ENCODE peak calls at places on chromosomes 13 and 19, in four cellular contexts. One of them, this sample, is unnamed.

GRCh38 chr19:56810260-56810659 is 30.3 kb downstream of the PEG3 start:
- DNase-seq in A549: no peak
- DNase-seq in suprapubic skin: no peak
- DNase-seq in CD8-positive, alpha-beta T cell: no peak
- DNase-seq in this sample: no peak

GRCh38 chr13:25943081-25943480 is 108.7 kb downstream of the SHISA2 start:
- DNase-seq in CD8-positive, alpha-beta T cell: no peak
- DNase-seq in suprapubic skin: no peak
- DNase-seq in A549: no peak
- DNase-seq in this sample: no peak

GRCh38 chr13:95201814-95202521 is 99.3 kb downstream of the ABCC4 start:
- DNase-seq in suprapubic skin: no peak
- DNase-seq in CD8-positive, alpha-beta T cell: no peak
- DNase-seq in A549: no peak
- DNase-seq in this sample: no peak

GRCh38 chr19:28644261-28644660 is 568.7 kb downstream of the UQCRFS1 start:
- DNase-seq in suprapubic skin: no peak
- DNase-seq in CD8-positive, alpha-beta T cell: no peak
- DNase-seq in A549: no peak
- DNase-seq in this sample: no peak

GRCh38 chr13:29946093-29946492 is 95.7 kb upstream of the UBL3 start:
- DNase-seq in suprapubic skin: no peak
- DNase-seq in CD8-positive, alpha-beta T cell: no peak
- DNase-seq in A549: no peak
- DNase-seq in this sample: no peak

GRCh38 chr13:75170321-75170720 is 311.6 kb downstream of the TBC1D4 start:
- DNase-seq in A549: no peak
- DNase-seq in CD8-positive, alpha-beta T cell: no peak
- DNase-seq in suprapubic skin: no peak
- DNase-seq in this sample: no peak

GRCh38 chr13:96946709-96947311 is 47.5 kb downstream of the OXGR1 start:
- DNase-seq in A549: no peak
- DNase-seq in CD8-positive, alpha-beta T cell: no peak
- DNase-seq in suprapubic skin: no peak
- DNase-seq in this sample: no peak

GRCh38 chr19:16373989-16374388 is 49.4 kb downstream of the KLF2 start:
- DNase-seq in A549: no peak
- DNase-seq in CD8-positive, alpha-beta T cell: no peak
- DNase-seq in suprapubic skin: no peak
- DNase-seq in this sample: no peak

GRCh38 chr19:16118489-16119033 is 6.9 kb downstream of the RAB8A start:
- DNase-seq in CD8-positive, alpha-beta T cell: no peak
- DNase-seq in suprapubic skin: no peak
- DNase-seq in A549: no peak
- DNase-seq in this sample: no peak

GRCh38 chr19:17948967-17949930 is 16.4 kb downstream of the CCDC124 start:
- DNase-seq in A549: no peak
- DNase-seq in suprapubic skin: no peak
- DNase-seq in CD8-positive, alpha-beta T cell: no peak
- DNase-seq in this sample: no peak

GRCh38 chr19:17947815-17948473 is 15.1 kb downstream of the CCDC124 start:
- DNase-seq in A549: peak
- DNase-seq in suprapubic skin: peak
- DNase-seq in CD8-positive, alpha-beta T cell: peak
- DNase-seq in this sample: peak

GRCh38 chr19:17946965-17947784 is 14.4 kb downstream of the CCDC124 start:
- DNase-seq in CD8-positive, alpha-beta T cell: no peak
- DNase-seq in suprapubic skin: no peak
- DNase-seq in A549: no peak
- DNase-seq in this sample: no peak

GRCh38 chr19:17949956-17950309 is 17.0 kb upstream of the KCNN1 start:
- DNase-seq in A549: no peak
- DNase-seq in CD8-positive, alpha-beta T cell: no peak
- DNase-seq in suprapubic skin: no peak
- DNase-seq in this sample: no peak

DNA sequence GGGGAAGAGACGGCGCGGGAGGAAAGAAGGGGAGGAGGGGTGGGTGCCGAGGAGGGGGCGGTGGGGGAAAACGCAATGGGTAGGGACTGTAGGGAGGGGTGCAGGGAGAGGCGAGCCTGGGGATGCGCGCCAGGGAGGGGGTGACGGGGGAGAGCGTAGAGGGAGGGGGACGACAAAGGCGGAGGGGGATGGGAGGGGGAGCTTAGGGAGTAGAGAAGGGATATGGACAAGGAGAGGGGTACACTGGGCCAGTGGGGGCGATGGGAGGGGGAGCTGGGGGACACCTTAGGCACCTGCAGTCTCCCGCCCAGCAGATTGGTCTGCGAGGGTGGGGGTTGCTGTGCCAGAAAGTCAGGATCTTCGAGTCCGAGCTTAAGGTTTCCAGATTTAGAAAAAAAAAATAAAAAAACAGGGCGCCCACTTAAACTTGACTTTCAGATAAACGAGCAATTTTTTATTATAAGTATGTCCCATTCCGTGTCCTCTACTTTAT is 15.7 kb downstream of the CCDC124 start:
- DNase-seq in suprapubic skin: no peak
- DNase-seq in CD8-positive, alpha-beta T cell: no peak
- DNase-seq in A549: no peak
- DNase-seq in this sample: no peak
- H3K4me3 ChIP-seq in suprapubic skin: peak
- H3K4me3 ChIP-seq in CD8-positive, alpha-beta T cell: peak
- H3K4me3 ChIP-seq in A549: peak
- H3K4me3 ChIP-seq in this sample: peak

GRCh38 chr13:20161275-20161950 is 561 bp upstream of the GJA3 start:
- DNase-seq in suprapubic skin: no peak
- DNase-seq in CD8-positive, alpha-beta T cell: peak
- DNase-seq in A549: no peak
- DNase-seq in this sample: no peak

GRCh38 chr13:20159646-20160345 is 1.1 kb downstream of the GJA3 start:
- DNase-seq in CD8-positive, alpha-beta T cell: no peak
- DNase-seq in suprapubic skin: no peak
- DNase-seq in A549: no peak
- DNase-seq in this sample: no peak

GRCh38 chr13:20165417-20166257 is 4.8 kb upstream of the GJA3 start:
- DNase-seq in CD8-positive, alpha-beta T cell: no peak
- DNase-seq in A549: no peak
- DNase-seq in suprapubic skin: no peak
- DNase-seq in this sample: no peak

GRCh38 chr13:20160346-20161274 is at the start of gene GJA3:
- DNase-seq in suprapubic skin: no peak
- DNase-seq in A549: peak
- DNase-seq in CD8-positive, alpha-beta T cell: peak
- DNase-seq in this sample: peak

DNA sequence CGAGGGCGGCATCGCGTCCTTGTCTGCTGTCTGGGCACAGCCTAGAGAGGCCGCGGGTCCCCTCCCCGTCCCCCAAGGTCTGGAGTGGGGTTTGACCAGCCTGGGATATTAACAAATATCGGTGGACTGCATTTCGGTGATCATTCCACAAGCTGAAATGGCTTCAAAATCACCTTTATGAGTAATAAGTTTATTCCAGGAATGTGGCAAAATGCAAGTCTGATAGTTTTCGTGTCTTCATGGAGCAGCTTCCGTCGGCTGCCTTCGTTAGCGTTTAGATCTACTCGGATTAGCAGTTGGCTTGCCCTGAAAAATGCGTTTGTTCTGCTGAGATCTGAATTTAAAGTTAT is 1.1 kb upstream of the GJA3 start:
- DNase-seq in suprapubic skin: no peak
- DNase-seq in A549: no peak
- DNase-seq in CD8-positive, alpha-beta T cell: no peak
- DNase-seq in this sample: no peak
- H3K4me3 ChIP-seq in suprapubic skin: peak
- H3K4me3 ChIP-seq in A549: no peak
- H3K4me3 ChIP-seq in CD8-positive, alpha-beta T cell: peak
- H3K4me3 ChIP-seq in this sample: no peak

GRCh38 chr13:71780546-71780945 is 86.5 kb downstream of the DACH1 start:
- DNase-seq in A549: no peak
- DNase-seq in CD8-positive, alpha-beta T cell: no peak
- DNase-seq in suprapubic skin: no peak
- DNase-seq in this sample: no peak
- H3K4me3 ChIP-seq in A549: no peak
- H3K4me3 ChIP-seq in CD8-positive, alpha-beta T cell: no peak
- H3K4me3 ChIP-seq in suprapubic skin: no peak
- H3K4me3 ChIP-seq in this sample: no peak

GRCh38 chr19:18435185-18435841 is 2.6 kb downstream of the ISYNA1 start:
- DNase-seq in CD8-positive, alpha-beta T cell: no peak
- DNase-seq in suprapubic skin: no peak
- DNase-seq in A549: no peak
- DNase-seq in this sample: no peak

GRCh38 chr19:18437481-18438330 is at the start of gene ISYNA1:
- DNase-seq in suprapubic skin: no peak
- DNase-seq in A549: no peak
- DNase-seq in CD8-positive, alpha-beta T cell: peak
- DNase-seq in this sample: peak

GRCh38 chr19:18438331-18439024 is 545 bp upstream of the ISYNA1 start:
- DNase-seq in CD8-positive, alpha-beta T cell: no peak
- DNase-seq in suprapubic skin: peak
- DNase-seq in A549: no peak
- DNase-seq in this sample: no peak

GRCh38 chr19:18435848-18436631 is 1.9 kb downstream of the ISYNA1 start:
- DNase-seq in CD8-positive, alpha-beta T cell: no peak
- DNase-seq in suprapubic skin: no peak
- DNase-seq in A549: no peak
- DNase-seq in this sample: no peak

DNA sequence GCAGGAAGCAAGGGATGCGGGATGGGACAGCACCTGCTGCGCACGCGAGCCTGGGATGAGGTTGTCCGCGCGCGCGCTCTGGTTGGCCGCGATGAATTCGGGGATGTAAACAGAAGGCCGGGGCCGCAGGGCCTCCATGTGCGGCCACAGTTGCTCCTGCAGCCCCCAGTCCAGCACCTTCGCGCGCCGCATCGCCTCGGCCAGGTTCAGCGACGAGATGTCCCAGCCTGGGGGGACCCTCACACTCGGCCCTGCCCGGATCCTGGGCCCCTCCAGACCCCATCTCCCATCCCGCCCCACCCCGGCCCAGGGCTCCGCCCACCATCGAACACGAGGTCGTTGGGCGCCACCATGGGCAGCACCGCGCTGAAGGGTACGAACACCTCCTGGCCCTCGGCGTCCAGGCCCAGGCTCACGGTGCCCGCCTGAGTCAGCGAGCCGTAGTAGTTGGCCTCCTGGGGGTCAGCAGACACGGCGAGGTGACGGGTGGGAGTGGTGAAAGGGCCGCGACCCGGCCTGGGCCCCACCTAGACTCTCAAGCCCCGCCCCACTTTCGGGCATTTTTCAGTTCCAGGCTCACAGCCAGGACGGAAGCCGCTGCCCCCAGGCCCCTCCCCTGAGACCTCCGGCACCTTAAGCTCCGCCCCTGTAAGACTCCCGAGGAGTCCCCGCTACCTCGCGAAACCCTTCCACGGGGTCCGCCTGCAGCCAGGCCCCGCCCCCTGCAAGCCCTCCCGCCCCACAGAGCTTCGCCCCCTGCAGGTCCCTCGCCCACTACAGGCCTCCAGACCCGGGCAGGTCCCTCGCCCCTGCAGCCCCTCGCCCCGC is 1.1 kb downstream of the ISYNA1 start:
- DNase-seq in suprapubic skin: peak
- DNase-seq in CD8-positive, alpha-beta T cell: peak
- DNase-seq in A549: peak
- DNase-seq in this sample: peak
- H3K4me3 ChIP-seq in suprapubic skin: peak
- H3K4me3 ChIP-seq in CD8-positive, alpha-beta T cell: peak
- H3K4me3 ChIP-seq in A549: peak
- H3K4me3 ChIP-seq in this sample: peak

DNA sequence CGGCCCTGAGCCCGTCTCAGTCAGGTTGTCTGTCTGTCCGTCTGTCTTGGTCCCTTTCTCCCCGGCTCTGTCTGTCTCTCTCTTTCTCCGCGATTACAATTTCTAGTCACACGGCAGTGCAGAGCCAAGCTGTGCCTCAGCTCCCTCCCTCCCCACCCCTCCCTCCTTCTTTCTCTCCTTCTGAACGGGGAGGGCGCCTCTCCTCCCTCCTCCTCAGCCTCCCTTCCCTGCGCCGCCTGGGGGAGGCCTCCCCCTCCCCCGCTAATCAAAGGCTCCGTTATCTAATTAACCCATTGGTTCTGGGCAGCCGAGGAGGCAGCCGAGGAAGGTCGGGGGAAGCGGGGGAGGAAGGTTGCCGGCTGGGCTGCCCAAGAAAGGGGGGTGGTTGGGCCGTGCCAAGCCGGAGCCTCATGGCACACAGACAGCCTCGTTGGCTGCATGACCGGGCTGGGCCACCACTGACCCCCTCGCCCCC is 16.5 kb downstream of the LRRC4B start:
- DNase-seq in CD8-positive, alpha-beta T cell: no peak
- DNase-seq in suprapubic skin: no peak
- DNase-seq in A549: no peak
- DNase-seq in this sample: peak
- H3K4me3 ChIP-seq in CD8-positive, alpha-beta T cell: no peak
- H3K4me3 ChIP-seq in suprapubic skin: peak
- H3K4me3 ChIP-seq in A549: no peak
- H3K4me3 ChIP-seq in this sample: peak

GRCh38 chr13:48954086-48954485 is 21.6 kb upstream of the FNDC3A start:
- DNase-seq in A549: no peak
- DNase-seq in suprapubic skin: no peak
- DNase-seq in CD8-positive, alpha-beta T cell: no peak
- DNase-seq in this sample: no peak
- H3K4me3 ChIP-seq in A549: no peak
- H3K4me3 ChIP-seq in suprapubic skin: no peak
- H3K4me3 ChIP-seq in CD8-positive, alpha-beta T cell: no peak
- H3K4me3 ChIP-seq in this sample: no peak

GRCh38 chr19:47275866-47276461 is 1.3 kb downstream of the INAFM1 start:
- DNase-seq in A549: no peak
- DNase-seq in CD8-positive, alpha-beta T cell: no peak
- DNase-seq in suprapubic skin: peak
- DNase-seq in this sample: no peak
- H3K4me3 ChIP-seq in A549: no peak
- H3K4me3 ChIP-seq in CD8-positive, alpha-beta T cell: no peak
- H3K4me3 ChIP-seq in suprapubic skin: peak
- H3K4me3 ChIP-seq in this sample: no peak

GRCh38 chr13:40172149-40172591 is 494.3 kb downstream of the FOXO1 start:
- DNase-seq in A549: no peak
- DNase-seq in CD8-positive, alpha-beta T cell: no peak
- DNase-seq in suprapubic skin: no peak
- DNase-seq in this sample: no peak

GRCh38 chr13:40172878-40173277 is 493.6 kb downstream of the FOXO1 start:
- DNase-seq in suprapubic skin: no peak
- DNase-seq in A549: no peak
- DNase-seq in CD8-positive, alpha-beta T cell: no peak
- DNase-seq in this sample: no peak

GRCh38 chr13:40170982-40171381 is 495.5 kb downstream of the FOXO1 start:
- DNase-seq in suprapubic skin: no peak
- DNase-seq in CD8-positive, alpha-beta T cell: no peak
- DNase-seq in A549: no peak
- DNase-seq in this sample: no peak

GRCh38 chr13:40170091-40170490 is 496.4 kb downstream of the FOXO1 start:
- DNase-seq in CD8-positive, alpha-beta T cell: no peak
- DNase-seq in suprapubic skin: no peak
- DNase-seq in A549: no peak
- DNase-seq in this sample: no peak

GRCh38 chr13:40171566-40171965 is 494.9 kb downstream of the FOXO1 start:
- DNase-seq in suprapubic skin: no peak
- DNase-seq in A549: no peak
- DNase-seq in CD8-positive, alpha-beta T cell: no peak
- DNase-seq in this sample: no peak
- H3K4me3 ChIP-seq in suprapubic skin: no peak
- H3K4me3 ChIP-seq in A549: no peak
- H3K4me3 ChIP-seq in CD8-positive, alpha-beta T cell: no peak
- H3K4me3 ChIP-seq in this sample: no peak

GRCh38 chr19:17777840-17778620 is 16.9 kb upstream of the B3GNT3 start:
- DNase-seq in A549: peak
- DNase-seq in CD8-positive, alpha-beta T cell: peak
- DNase-seq in suprapubic skin: no peak
- DNase-seq in this sample: peak
- H3K4me3 ChIP-seq in A549: peak
- H3K4me3 ChIP-seq in CD8-positive, alpha-beta T cell: no peak
- H3K4me3 ChIP-seq in suprapubic skin: peak
- H3K4me3 ChIP-seq in this sample: peak

This sample was measured in neuronal stem cell.